ENCODE peak calls at places on chromosomes 16 and 17, in eight cellular contexts. F, K, C, L, S, R, Q and V are unnamed samples.
A peak's percentile ranks its signal among the peaks of the same experiment; 100 is the strongest.

GRCh38 chr16:1561266-1561665 is 27.8 kb downstream of the TMEM204 start:
- DNase-seq in R (no peak), S (no peak), F (no peak), K (no peak), C (no peak), Q (no peak), L (no peak), V (no peak)

GRCh38 chr17:30554839-30555751 is 77.9 kb downstream of the GOSR1 start:
- DNase-seq in F (peak; percentile 10), K (no peak), L (no peak), R (peak; percentile 30), C (peak; percentile 15), Q (no peak), S (peak; percentile 75), V (no peak)

GRCh38 chr16:27692576-27692975 is 142.6 kb downstream of the KATNIP start:
- DNase-seq in Q (no peak), L (no peak), S (no peak), R (no peak), F (no peak), C (no peak), K (no peak), V (no peak)

GRCh38 chr17:72681844-72682243 is 410.6 kb downstream of the SLC39A11 start:
- DNase-seq in K (no peak), F (peak; percentile 68), R (no peak), C (no peak), Q (no peak), L (no peak), S (no peak), V (no peak)

GRCh38 chr17:30964878-30965277 is 6.0 kb upstream of the RNF135 start:
- DNase-seq in R (no peak), K (no peak), F (no peak), C (peak; percentile 40), L (no peak), Q (no peak), S (no peak), V (no peak)

GRCh38 chr16:82181456-82182185 is 11.6 kb upstream of the MPHOSPH6 start:
- DNase-seq in S (no peak), L (no peak), K (no peak), C (no peak), Q (no peak), R (no peak), F (no peak), V (no peak)

GRCh38 chr16:24423332-24423731 is 116.0 kb upstream of the RBBP6 start:
- DNase-seq in S (no peak), K (no peak), Q (no peak), R (no peak), F (no peak), L (no peak), C (no peak), V (no peak)

GRCh38 chr16:71965223-71965622 is 35.0 kb downstream of the PKD1L3 start:
- DNase-seq in F (no peak), Q (no peak), R (peak; percentile 24), K (no peak), S (no peak), C (no peak), L (no peak), V (no peak)

GRCh38 chr16:64172652-64173051 is 949.2 kb downstream of the CDH11 start:
- DNase-seq in S (no peak), F (no peak), K (no peak), L (no peak), Q (no peak), R (no peak), C (no peak), V (no peak)

GRCh38 chr16:29920690-29921371 is 5.2 kb downstream of the KCTD13 start:
- DNase-seq in Q (no peak), K (no peak), C (no peak), R (no peak), L (no peak), F (no peak), S (no peak), V (no peak)

GRCh38 chr17:64728041-64728695 is 66.1 kb upstream of the SMURF2 start:
- DNase-seq in C (no peak), R (no peak), S (no peak), Q (no peak), F (no peak), L (no peak), K (no peak), V (no peak)

GRCh38 chr16:31710880-31711279 is 162.7 kb upstream of the ZNF267 start:
- DNase-seq in S (no peak), R (no peak), C (no peak), Q (no peak), F (no peak), K (no peak), L (no peak), V (no peak)

GRCh38 chr17:47781397-47781796 is 40.2 kb downstream of the OSBPL7 start:
- DNase-seq in F (no peak), K (no peak), R (no peak), L (no peak), C (no peak), S (no peak), Q (no peak), V (no peak)

GRCh38 chr17:74569392-74570003 is 2.2 kb upstream of the CD300H start:
- DNase-seq in L (no peak), F (peak; percentile 97), S (no peak), C (peak; percentile 58), K (peak; percentile 71), Q (no peak), R (no peak), V (no peak)

GRCh38 chr16:69186642-69187386 is at the start of gene SNTB2:
- DNase-seq in K (peak; percentile 90), R (peak; percentile 92), S (peak; percentile 95), Q (peak; percentile 95), C (peak; percentile 83), L (peak; percentile 96), F (peak; percentile 70), V (peak; percentile 95)

GRCh38 chr16:88803264-88803987 is at the start of gene CDT1:
- DNase-seq in Q (no peak), L (peak; percentile 100), K (peak; percentile 96), F (peak; percentile 61), R (peak; percentile 65), S (peak; percentile 96), C (peak; percentile 69), V (peak; percentile 91)
- TF ChIP-seq RAD21 in Q (no peak), L (peak; percentile 6), K (no peak), F (no peak), R (peak; percentile 53), S (no peak), C (no peak), V (no peak)

GRCh38 chr17:17818088-17818526 is 18.7 kb downstream of the SREBF1 start:
- DNase-seq in L (peak; percentile 85), K (no peak), F (no peak), S (no peak), R (no peak), C (peak; percentile 29), Q (no peak), V (peak; percentile 76)

GRCh38 chr17:17815436-17816200 is 21.2 kb downstream of the SREBF1 start:
- DNase-seq in K (no peak), F (no peak), R (no peak), S (no peak), Q (no peak), L (peak; percentile 55), C (no peak), V (no peak)

GRCh38 chr17:17816240-17816814 is 20.5 kb downstream of the SREBF1 start:
- DNase-seq in L (no peak), S (no peak), K (no peak), C (no peak), R (no peak), F (no peak), Q (no peak), V (no peak)

GRCh38 chr17:17817552-17817947 is 19.2 kb downstream of the SREBF1 start:
- DNase-seq in C (no peak), L (no peak), K (no peak), R (no peak), Q (no peak), S (no peak), F (no peak), V (no peak)

GRCh38 chr17:17816831-17817551 is 19.8 kb downstream of the SREBF1 start:
- DNase-seq in R (no peak), C (no peak), L (no peak), S (no peak), K (no peak), Q (no peak), F (no peak), V (no peak)
- H3K27ac ChIP-seq in R (no peak overlapping the region), C (no peak overlapping the region), L (no peak overlapping the region), S (no peak overlapping the region), K (no peak overlapping the region), Q (no peak overlapping the region), F (peak overlapping the region; percentile 41), V (no peak overlapping the region)

GRCh38 chr17:10699861-10700260 is 2.5 kb downstream of the ADPRM start:
- DNase-seq in R (no peak), F (no peak), K (no peak), C (no peak), S (no peak), L (no peak), Q (no peak), V (no peak)

GRCh38 chr17:10702574-10702973 is 5.2 kb downstream of the ADPRM start:
- DNase-seq in C (peak; percentile 52), R (no peak), L (no peak), Q (no peak), K (no peak), S (no peak), F (no peak), V (no peak)

GRCh38 chr17:10697092-10698081 is at the start of the genes ADPRM and SCO1:
- DNase-seq in Q (peak; percentile 73), F (peak; percentile 80), C (peak; percentile 93), S (peak; percentile 90), R (peak; percentile 92), L (peak; percentile 95), K (peak; percentile 88), V (peak; percentile 84)

DNA sequence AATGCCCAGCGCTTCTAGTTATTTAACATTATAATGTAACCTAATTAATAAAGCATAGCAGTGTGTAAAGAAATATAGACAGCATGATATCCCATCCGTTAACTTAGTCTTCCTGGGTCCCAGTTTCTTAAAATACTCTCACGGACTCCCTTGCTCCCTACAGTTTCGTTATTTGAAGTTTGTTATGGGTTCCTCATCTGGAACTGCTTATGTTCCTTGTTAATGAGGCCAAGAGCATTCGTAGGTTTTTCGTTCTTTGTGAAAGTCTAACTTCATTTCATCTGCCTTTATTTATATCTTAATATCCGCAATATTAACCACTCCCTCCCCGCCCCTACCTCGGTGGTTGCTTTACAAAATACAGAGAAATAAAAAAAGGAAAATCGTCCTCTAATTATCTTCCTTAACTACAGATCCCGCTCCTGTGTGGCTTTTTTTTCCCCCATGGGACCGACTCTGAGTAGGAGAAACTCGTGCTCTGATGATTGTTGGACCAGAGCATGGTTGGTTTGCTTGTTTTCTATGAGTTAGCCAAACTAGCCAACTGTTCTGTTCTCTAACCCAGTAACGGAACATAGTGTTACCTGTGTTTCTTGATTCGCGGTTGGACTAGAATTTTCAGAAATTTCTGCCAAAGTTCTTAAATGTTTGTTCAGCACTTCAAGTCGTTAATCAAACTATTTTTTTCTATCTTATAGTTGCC is 873 bp downstream of the ADPRM start:
- DNase-seq in S (no peak), R (peak; percentile 10), C (peak; percentile 10), L (peak; percentile 30), K (peak; percentile 17), F (no peak), Q (no peak), V (no peak)
- TF ChIP-seq RAD21 in S (no peak), R (no peak), C (no peak), L (no peak), K (no peak), F (no peak), Q (no peak), V (no peak)

DNA sequence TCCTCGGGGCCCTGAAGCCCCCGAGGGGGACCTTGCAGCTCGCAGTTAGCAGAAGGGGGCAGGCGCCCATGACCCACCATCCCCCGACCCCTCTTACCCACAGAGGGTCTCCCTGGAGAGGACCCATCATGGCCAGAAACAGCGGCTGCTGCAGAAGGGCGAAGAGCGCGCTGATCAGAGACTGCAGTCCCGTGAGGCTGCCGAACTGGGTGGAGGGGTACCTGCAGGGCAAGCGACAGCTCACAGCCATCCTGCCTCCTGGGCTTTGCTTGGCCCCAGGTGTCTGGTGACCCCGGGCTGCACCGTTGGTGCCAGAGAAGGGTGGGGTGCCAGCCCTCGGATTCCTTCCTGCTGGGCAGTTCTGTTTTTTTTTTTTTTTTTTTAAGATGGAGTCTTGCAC is 13.9 kb upstream of the PITPNA start:
- DNase-seq in C (no peak), F (no peak), L (no peak), R (no peak), S (no peak), Q (no peak), K (no peak), V (no peak)
- H3K27ac ChIP-seq in C (no peak overlapping the region), F (no peak overlapping the region), L (no peak overlapping the region), R (no peak overlapping the region), S (no peak overlapping the region), Q (no peak overlapping the region), K (no peak overlapping the region), V (no peak overlapping the region)